ENCODE peak calls at places on chromosomes 3 and 15, in eight cellular contexts. U is IMR-90, S is neural crest cell, Z is cardiac muscle cell, W is hepatocyte, G is ovary, M is natural killer cell, X is progenitor cell of endocrine pancreas. D is an unnamed sample.

GRCh38 chr3:31755911-31756658 is 223.4 kb downstream of the STT3B start:
- DNase-seq in G (no peak), U (no peak), Z (no peak), S (no peak), X (no peak), W (no peak), M (no peak), D (no peak)

GRCh38 chr3:171812811-171813210 is 2.5 kb upstream of the PLD1 start:
- DNase-seq in U (no peak), W (no peak), S (no peak), X (no peak), M (no peak), G (no peak), Z (no peak), D (no peak)

GRCh38 chr3:54858386-54858785 is 69.5 kb downstream of the LRTM1 start:
- DNase-seq in G (no peak), S (no peak), X (no peak), W (no peak), U (no peak), Z (no peak), M (no peak), D (no peak)

GRCh38 chr3:65425880-65426279 is 612.8 kb downstream of the MAGI1 start:
- DNase-seq in W (peak), G (no peak), U (peak), X (no peak), M (no peak), Z (peak), S (no peak), D (no peak)

GRCh38 chr15:75713338-75713895 is 769 bp upstream of the CSPG4 start:
- DNase-seq in W (no peak), M (no peak), G (peak), S (no peak), Z (peak), X (no peak), U (peak), D (no peak)

GRCh38 chr3:150786791-150787190 is 23.8 kb upstream of the SIAH2 start:
- DNase-seq in S (no peak), G (no peak), X (no peak), W (no peak), U (no peak), M (no peak), Z (no peak), D (no peak)

GRCh38 chr3:178960918-178961317 is 110.7 kb downstream of the ZMAT3 start:
- DNase-seq in M (no peak), W (no peak), X (no peak), Z (no peak), G (no peak), S (no peak), U (no peak), D (no peak)

GRCh38 chr15:100311099-100311751 is 30.6 kb downstream of the ADAMTS17 start:
- DNase-seq in W (no peak), S (no peak), M (no peak), G (peak), U (no peak), X (no peak), Z (no peak), D (no peak)

GRCh38 chr15:74468341-74469032 is 7.5 kb upstream of the UBL7 start:
- DNase-seq in S (no peak), M (no peak), X (no peak), G (no peak), Z (no peak), W (no peak), U (no peak), D (no peak)

GRCh38 chr15:83365370-83365938 is 81.0 kb upstream of the BNC1 start:
- DNase-seq in G (peak), S (peak), Z (peak), X (no peak), U (peak), W (peak), M (no peak), D (no peak)

GRCh38 chr3:170458285-170458684 is 39.6 kb downstream of the CLDN11 start:
- DNase-seq in X (no peak), M (no peak), G (no peak), W (no peak), U (no peak), S (no peak), Z (no peak), D (no peak)

GRCh38 chr15:27057904-27058645 is 87.1 kb downstream of the GABRG3 start:
- DNase-seq in G (no peak), X (no peak), Z (no peak), M (no peak), U (no peak), S (no peak), W (no peak), D (no peak)

GRCh38 chr15:70339551-70340517 is 242.1 kb upstream of the TLE3 start:
- DNase-seq in U (peak), W (no peak), G (no peak), X (no peak), S (no peak), M (no peak), Z (no peak), D (peak)

GRCh38 chr15:80643296-80643965 is 51.7 kb upstream of the ABHD17C start:
- DNase-seq in M (no peak), W (no peak), Z (no peak), U (no peak), S (no peak), X (no peak), G (no peak), D (no peak)

GRCh38 chr3:182248349-182248880 is 536.7 kb downstream of the SOX2 start:
- DNase-seq in Z (no peak), S (no peak), M (no peak), W (no peak), X (no peak), U (no peak), G (no peak), D (no peak)

GRCh38 chr3:13493867-13494441 is 13.8 kb downstream of the HDAC11 start:
- DNase-seq in U (no peak), Z (no peak), S (no peak), W (no peak), X (no peak), G (no peak), M (no peak), D (no peak)

GRCh38 chr15:90838066-90838465 is 30.3 kb upstream of the FURIN start:
- DNase-seq in X (no peak), U (no peak), M (peak), W (no peak), G (no peak), Z (no peak), S (no peak), D (no peak)

GRCh38 chr3:149393355-149394165 is 16.1 kb upstream of the TM4SF1 start:
- DNase-seq in W (peak), G (no peak), S (peak), M (no peak), Z (peak), U (peak), X (peak), D (no peak)

GRCh38 chr15:94080416-94080815 is 150.9 kb upstream of the MCTP2 start:
- DNase-seq in Z (no peak), G (no peak), X (no peak), U (no peak), W (no peak), M (no peak), S (no peak), D (no peak)

GRCh38 chr15:48304398-48304797 is 26.8 kb upstream of the DUT start:
- DNase-seq in U (no peak), Z (no peak), S (no peak), M (no peak), W (no peak), X (no peak), G (no peak), D (no peak)

GRCh38 chr15:62071711-62072308 is 5.0 kb downstream of the C2CD4A start:
- DNase-seq in X (no peak), Z (peak), M (no peak), S (no peak), G (no peak), U (peak), W (peak), D (no peak)

GRCh38 chr3:72439321-72440183 is 408.7 kb downstream of the SHQ1 start:
- DNase-seq in X (no peak), G (no peak), U (peak), S (no peak), W (no peak), M (no peak), Z (no peak), D (no peak)

GRCh38 chr3:82143661-82144405 is 382.4 kb upstream of the GBE1 start:
- DNase-seq in W (no peak), U (no peak), X (no peak), M (no peak), G (no peak), Z (no peak), S (no peak), D (no peak)

GRCh38 chr3:126527455-126528211 is 3.7 kb downstream of the CHST13 start:
- DNase-seq in G (no peak), X (no peak), S (no peak), W (no peak), Z (no peak), U (no peak), M (no peak), D (no peak)

GRCh38 chr3:25856902-25857518 is 67.1 kb downstream of the OXSM start:
- DNase-seq in G (no peak), W (peak), U (peak), S (no peak), Z (peak), M (no peak), X (no peak), D (no peak)

GRCh38 chr3:171535133-171535532 is 74.9 kb upstream of the TNIK start:
- DNase-seq in U (no peak), M (no peak), G (no peak), Z (no peak), S (no peak), X (no peak), W (no peak), D (no peak)

GRCh38 chr15:56053046-56053400 is 59.6 kb upstream of the NEDD4 start:
- DNase-seq in W (no peak), Z (no peak), M (no peak), S (no peak), X (no peak), U (no peak), G (no peak), D (no peak)
- TF ChIP-seq CTCF in W (no peak), Z (no peak), M (no peak), S (no peak), X (no peak), U (no peak), G (no peak), D (no peak)

GRCh38 chr15:32117122-32117521 is 86.8 kb downstream of the CHRNA7 start:
- DNase-seq in Z (no peak), M (no peak), X (no peak), U (no peak), W (no peak), G (no peak), S (no peak), D (no peak)
- TF ChIP-seq CTCF in Z (no peak), M (no peak), X (no peak), U (no peak), W (no peak), G (no peak), S (no peak), D (no peak)

GRCh38 chr15:66399276-66399675 is 12.6 kb downstream of the MAP2K1 start:
- DNase-seq in G (no peak), M (no peak), Z (no peak), S (no peak), U (no peak), X (no peak), W (no peak), D (no peak)

GRCh38 chr15:66403323-66403722 is 16.6 kb downstream of the MAP2K1 start:
- DNase-seq in X (no peak), M (no peak), U (no peak), G (no peak), S (no peak), Z (no peak), W (no peak), D (no peak)

GRCh38 chr15:66402885-66403284 is 16.2 kb downstream of the MAP2K1 start:
- DNase-seq in U (no peak), Z (no peak), G (no peak), S (no peak), W (no peak), X (no peak), M (no peak), D (no peak)

GRCh38 chr15:66400351-66400774 is 13.7 kb downstream of the MAP2K1 start:
- DNase-seq in U (peak), G (no peak), Z (no peak), M (no peak), S (no peak), W (no peak), X (no peak), D (no peak)

GRCh38 chr15:66401130-66402021 is 14.7 kb downstream of the MAP2K1 start:
- DNase-seq in S (no peak), W (no peak), U (no peak), X (no peak), Z (no peak), M (no peak), G (no peak), D (no peak)
- TF ChIP-seq CTCF in S (no peak), W (no peak), U (no peak), X (no peak), Z (no peak), M (no peak), G (no peak), D (peak)

GRCh38 chr3:175956964-175957363 is 1097.8 kb downstream of the NAALADL2 start:
- DNase-seq in G (no peak), M (no peak), Z (no peak), S (no peak), X (no peak), U (peak), W (no peak), D (no peak)
- TF ChIP-seq CTCF in G (no peak), M (no peak), Z (no peak), S (peak), X (peak), U (peak), W (peak), D (peak)

GRCh38 chr15:33980159-33980558 is 11.9 kb downstream of the CHRM5 start:
- DNase-seq in Z (no peak), X (no peak), W (no peak), S (no peak), G (no peak), U (no peak), M (no peak), D (no peak)

GRCh38 chr15:33971811-33972210 is 3.5 kb downstream of the CHRM5 start:
- DNase-seq in W (no peak), U (no peak), S (no peak), Z (no peak), G (no peak), X (no peak), M (no peak), D (no peak)

GRCh38 chr15:33975023-33975565 is 6.8 kb downstream of the CHRM5 start:
- DNase-seq in U (no peak), W (no peak), M (no peak), X (no peak), Z (no peak), G (no peak), S (no peak), D (no peak)
- TF ChIP-seq CTCF in U (peak), W (peak), M (no peak), X (no peak), Z (no peak), G (no peak), S (no peak), D (no peak)

DNA sequence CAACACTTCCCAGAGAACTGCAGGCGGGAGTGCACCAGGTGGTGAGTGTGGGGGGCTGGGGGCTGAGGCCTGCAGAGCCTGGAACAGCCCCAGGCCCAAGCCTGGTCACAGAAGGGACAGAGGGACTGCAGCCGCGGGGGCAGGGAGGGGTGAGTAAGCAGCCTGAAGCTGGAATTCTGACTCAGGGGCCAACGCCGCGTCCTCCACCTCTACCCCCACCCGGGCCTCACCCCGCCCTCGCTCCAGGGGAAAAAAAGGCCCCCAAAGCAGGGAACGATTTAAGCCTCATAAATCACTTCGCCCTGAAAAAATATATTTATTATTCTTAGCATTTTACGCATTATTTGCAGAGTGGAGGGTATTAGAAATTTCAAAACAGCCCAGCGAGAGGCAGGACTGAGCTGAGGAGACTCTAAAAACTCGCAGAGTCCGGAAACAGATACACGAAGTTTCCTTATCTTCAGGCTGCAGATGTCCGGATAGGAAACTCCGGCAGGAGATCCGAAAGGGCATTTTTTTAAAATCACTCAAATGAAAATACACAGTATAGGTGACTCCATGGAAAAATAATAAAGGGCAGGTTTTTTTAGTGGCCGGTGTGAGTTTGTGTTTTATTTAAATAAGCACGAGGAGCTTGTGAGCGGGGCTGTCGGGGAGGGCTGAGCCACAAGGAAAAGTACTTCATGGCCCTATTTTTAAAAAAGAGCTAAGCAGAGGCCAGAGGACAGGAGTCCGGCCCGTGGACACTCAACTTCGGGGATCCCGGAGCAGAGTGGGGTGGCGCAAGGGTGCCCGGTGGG is 9.9 kb downstream of the GATA2 start:
- DNase-seq in X (no peak), Z (no peak), G (no peak), M (no peak), U (peak), S (no peak), W (peak), D (no peak)
- TF ChIP-seq CTCF in X (no peak), Z (peak), G (no peak), M (no peak), U (peak), S (no peak), W (peak), D (peak)